ENCODE peak calls at places on chromosomes 16 and 17, in six cellular contexts. J is heart left ventricle; Z is tibial artery; N is CD8-positive, alpha-beta T cell; H is ovary; U is pancreas. L is an unnamed sample.

GRCh38 chr17:45873728-45874127 is 20.6 kb upstream of the MAPT start:
- DNase-seq in N (no peak), Z (no peak), U (no peak), J (no peak), H (no peak), L (no peak)

GRCh38 chr16:67170168-67170947 is at the start of gene NOL3:
- DNase-seq in H (peak; percentile 86), N (no peak), J (peak; percentile 93), Z (peak; percentile 96), U (peak; percentile 81), L (peak; percentile 80)

GRCh38 chr17:47660064-47660492 is 10.4 kb downstream of the KPNB1 start:
- DNase-seq in N (no peak), Z (no peak), U (no peak), H (no peak), J (no peak), L (no peak)

GRCh38 chr17:46964315-46965265 is 14.5 kb downstream of the RPRML start:
- DNase-seq in Z (no peak), J (no peak), H (no peak), U (no peak), N (no peak), L (peak; percentile 54)

GRCh38 chr16:55035956-55036355 is 105.3 kb downstream of the IRX5 start:
- DNase-seq in U (no peak), J (no peak), Z (peak; percentile 10), H (no peak), N (no peak), L (no peak)

GRCh38 chr17:76670708-76671122 is 27.2 kb upstream of the ST6GALNAC1 start:
- DNase-seq in H (no peak), N (no peak), U (no peak), Z (no peak), J (no peak), L (no peak)

GRCh38 chr17:55067697-55068439 is 99.3 kb downstream of the STXBP4 start:
- DNase-seq in J (no peak), N (no peak), Z (no peak), U (no peak), H (no peak), L (no peak)

GRCh38 chr17:50201226-50201854 is at the start of gene COL1A1:
- DNase-seq in H (peak; percentile 93), N (no peak), Z (peak; percentile 94), J (peak; percentile 86), U (peak; percentile 28), L (peak; percentile 16)

GRCh38 chr17:76530489-76530814 is 7.1 kb downstream of the CYGB start:
- DNase-seq in Z (no peak), N (no peak), J (no peak), U (no peak), H (no peak), L (peak; percentile 80)

GRCh38 chr16:55664786-55665407 is 9.1 kb downstream of the SLC6A2 start:
- DNase-seq in H (no peak), N (no peak), J (no peak), Z (peak; percentile 35), U (no peak), L (no peak)

GRCh38 chr16:27698266-27698665 is 148.3 kb downstream of the KATNIP start:
- DNase-seq in J (no peak), N (no peak), U (no peak), H (no peak), Z (peak; percentile 44), L (no peak)

GRCh38 chr16:2194166-2194834 is 2.1 kb downstream of the CASKIN1 start:
- DNase-seq in N (no peak), U (no peak), H (no peak), Z (no peak), J (no peak), L (peak; percentile 27)

GRCh38 chr17:81959362-81960129 is 1.4 kb downstream of the NOTUM start:
- DNase-seq in H (peak; percentile 67), U (peak; percentile 75), J (peak; percentile 67), N (peak; percentile 90), Z (no peak), L (peak; percentile 57)

GRCh38 chr16:24685539-24686432 is 43.7 kb upstream of the TNRC6A start:
- DNase-seq in Z (peak; percentile 81), U (peak; percentile 37), H (peak; percentile 90), N (no peak), J (peak; percentile 74), L (peak; percentile 93)

GRCh38 chr17:29571486-29571882 is 3.0 kb downstream of the TP53I13 start:
- DNase-seq in Z (peak; percentile 44), N (peak; percentile 38), U (no peak), J (no peak), H (no peak), L (no peak)

GRCh38 chr16:2528161-2529060 is 2.8 kb downstream of the CEMP1 start:
- DNase-seq in U (no peak), Z (no peak), H (no peak), N (no peak), J (no peak), L (no peak)

GRCh38 chr17:75625813-75626486 is 7.3 kb upstream of the SMIM5 start:
- DNase-seq in J (no peak), Z (no peak), H (no peak), U (no peak), N (no peak), L (peak; percentile 17)

GRCh38 chr17:48333034-48333491 is 97.0 kb downstream of the SKAP1 start:
- DNase-seq in Z (no peak), J (no peak), U (no peak), N (no peak), H (no peak), L (no peak)

GRCh38 chr17:40576113-40576740 is 11.0 kb upstream of the CCR7 start:
- DNase-seq in J (no peak), N (no peak), H (no peak), Z (no peak), U (no peak), L (no peak)

GRCh38 chr17:77959216-77959925 is 868 bp downstream of the TNRC6C start:
- DNase-seq in J (no peak), Z (no peak), H (peak; percentile 21), U (peak; percentile 30), N (peak; percentile 66), L (peak; percentile 17)

GRCh38 chr17:5971969-5972368 is 98.2 kb upstream of the WSCD1 start:
- DNase-seq in Z (no peak), H (no peak), J (no peak), U (no peak), N (no peak), L (no peak)

GRCh38 chr16:3431779-3432219 is 11.5 kb downstream of the ZNF597 start:
- DNase-seq in J (peak; percentile 79), H (peak; percentile 46), U (peak; percentile 62), Z (no peak), N (peak; percentile 72), L (no peak)

GRCh38 chr17:27986805-27987684 is 55.4 kb upstream of the NLK start:
- DNase-seq in U (no peak), J (peak; percentile 44), Z (no peak), N (no peak), H (no peak), L (peak; percentile 56)

GRCh38 chr17:66755101-66755943 is 79.6 kb upstream of the CACNG5 start:
- DNase-seq in J (no peak), N (no peak), U (no peak), H (no peak), Z (peak; percentile 51), L (no peak)

DNA sequence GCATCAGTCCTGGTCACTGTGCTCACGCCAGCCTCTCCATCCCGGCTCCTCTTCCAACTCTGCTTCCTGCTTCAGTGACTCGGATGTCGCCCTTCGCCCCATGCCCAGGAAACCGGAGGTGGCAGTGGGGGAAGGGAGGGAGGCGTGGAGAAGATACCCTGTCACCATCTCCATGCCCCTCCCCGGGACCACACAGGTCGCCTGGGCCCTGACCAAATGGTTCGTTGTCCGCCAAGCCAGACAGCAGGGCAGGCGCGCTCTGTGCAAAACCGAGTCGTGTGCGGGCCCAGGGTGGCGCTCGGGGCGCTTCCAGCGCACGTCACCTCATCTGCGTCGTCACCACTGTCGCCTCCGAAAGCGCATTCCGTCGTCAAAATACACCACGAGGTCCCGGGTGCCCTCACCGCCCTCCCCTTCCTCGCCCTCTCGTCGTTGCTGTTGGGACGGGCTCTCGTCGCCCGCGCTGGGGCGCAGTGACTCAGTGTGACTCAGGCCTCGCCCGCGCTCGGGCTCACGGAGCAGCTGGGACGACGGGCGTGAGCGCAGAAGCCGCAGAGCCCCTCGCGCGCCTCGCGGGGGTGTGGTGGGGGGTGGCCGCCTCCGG is 39.2 kb downstream of the ZNF778 start:
- DNase-seq in J (peak; percentile 66), N (peak; percentile 68), U (peak; percentile 43), H (peak; percentile 72), Z (no peak), L (peak; percentile 32)
- H3K27me3 ChIP-seq in J (peaks cover 6% of the 10 kb centered on the region), N (no peaks in the 10 kb centered on the region), U (no peaks in the 10 kb centered on the region), H (no peaks in the 10 kb centered on the region), Z (no peaks in the 10 kb centered on the region), L (peaks cover 22% of the 10 kb centered on the region)

DNA sequence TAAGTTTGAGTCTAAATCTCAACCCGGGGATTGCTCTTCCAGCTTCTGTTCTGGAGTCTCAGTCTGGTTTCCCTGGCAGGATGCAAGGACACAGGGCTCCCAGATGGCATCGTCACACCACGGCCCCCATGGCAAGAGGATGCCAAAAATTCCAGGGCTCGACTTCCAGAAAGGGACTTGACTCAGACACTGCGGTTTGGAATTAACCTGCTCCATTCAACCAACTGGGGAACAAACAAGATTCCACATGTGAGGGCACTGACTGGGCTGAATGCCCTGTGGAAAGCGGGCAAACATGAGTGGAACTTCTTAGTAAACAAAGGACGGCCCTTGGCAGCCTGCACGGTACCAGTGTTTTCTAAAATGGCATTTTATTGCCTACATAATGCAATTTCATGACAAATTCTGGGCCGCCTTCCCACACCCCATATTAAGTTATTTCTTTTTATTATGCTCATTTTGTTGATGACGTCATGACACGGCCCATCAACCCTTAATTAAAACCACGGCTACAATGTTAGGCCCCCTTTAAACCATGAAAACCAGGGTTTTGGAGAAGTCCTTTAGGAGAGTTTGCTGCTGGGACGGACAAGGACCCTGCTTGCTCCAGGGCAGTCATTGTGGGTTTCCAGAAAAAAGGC is 205.4 kb downstream of the FOXL1 start:
- DNase-seq in U (no peak), J (no peak), Z (no peak), H (no peak), N (no peak), L (no peak)
- H3K27me3 ChIP-seq in U (peaks cover 8% of the 10 kb centered on the region), J (no peaks in the 10 kb centered on the region), Z (no peaks in the 10 kb centered on the region), H (no peaks in the 10 kb centered on the region), N (no peaks in the 10 kb centered on the region), L (no peaks in the 10 kb centered on the region)

DNA sequence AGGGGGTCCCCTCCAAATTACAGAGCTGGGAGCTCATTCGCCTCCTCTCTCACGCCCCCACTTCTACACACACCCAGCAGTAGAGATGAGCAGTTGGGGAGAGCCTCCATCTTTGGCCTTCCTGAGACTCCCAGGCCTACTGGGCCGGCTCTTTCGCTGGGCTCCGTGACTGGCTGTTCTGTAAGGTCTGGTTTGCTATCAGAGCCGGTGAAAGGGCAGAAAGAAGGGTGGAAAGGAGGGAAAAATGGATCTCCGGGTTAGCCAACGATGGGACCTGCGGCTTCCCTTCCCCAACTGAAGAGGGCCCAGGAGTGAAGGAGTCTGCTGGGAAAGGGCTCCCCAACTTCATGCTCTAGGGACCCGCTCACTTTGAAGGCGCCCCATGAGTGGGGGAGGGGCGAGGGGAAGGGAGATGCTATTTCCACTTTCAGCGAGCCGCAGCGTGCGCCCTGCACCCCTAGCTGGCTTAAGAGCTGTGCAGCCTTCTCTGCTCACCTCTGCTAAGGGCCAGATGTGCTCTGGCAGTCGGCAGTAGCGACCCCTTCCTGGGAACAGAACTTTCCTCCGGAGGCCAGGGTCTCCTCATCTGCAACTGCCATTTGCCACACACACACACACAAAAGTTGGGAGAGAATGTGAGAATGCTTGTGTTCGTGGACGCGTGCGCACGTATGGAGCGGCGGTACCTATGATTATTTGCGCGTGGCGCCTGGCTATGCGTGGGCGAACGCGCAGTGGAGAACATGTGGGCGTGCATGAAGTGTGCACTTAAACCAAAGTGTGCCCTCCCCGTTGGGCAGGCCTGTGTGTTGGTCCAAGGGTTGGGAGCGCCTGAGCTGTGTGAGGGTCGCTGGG is 2.9 kb upstream of the FOXF1 start:
- DNase-seq in J (no peak), U (no peak), Z (no peak), N (no peak), H (no peak), L (no peak)
- H3K27me3 ChIP-seq in J (peaks cover 79% of the 10 kb centered on the region), U (peaks cover 52% of the 10 kb centered on the region), Z (peaks cover 24% of the 10 kb centered on the region), N (peaks cover 17% of the 10 kb centered on the region), H (peaks cover 11% of the 10 kb centered on the region), L (peaks cover 100% of the 10 kb centered on the region)

GRCh38 chr17:79595956-79596355 is 14.9 kb downstream of the RBFOX3 start:
- DNase-seq in J (no peak), Z (no peak), N (no peak), H (no peak), U (no peak), L (no peak)
- H3K27me3 ChIP-seq in J (peaks cover 12% of the 10 kb centered on the region), Z (no peaks in the 10 kb centered on the region), N (peaks cover 4% of the 10 kb centered on the region), H (no peaks in the 10 kb centered on the region), U (no peaks in the 10 kb centered on the region), L (peaks cover 51% of the 10 kb centered on the region)

L was measured in cardiac muscle cell.